ENCODE peak calls at places on chromosomes 6 and 20, in seven cellular contexts. C, W, A, Y, E, P and D are unnamed samples.

GRCh38 chr6:33428219-33428890 is 8.5 kb downstream of the SYNGAP1 start:
- DNase-seq in C (peak), W (peak), A (no peak), Y (peak), E (no peak), P (no peak), D (no peak)

GRCh38 chr6:2739335-2739734 is 11.4 kb downstream of the MYLK4 start:
- DNase-seq in C (no peak), W (no peak), A (no peak), Y (peak), E (no peak), P (peak), D (no peak)

GRCh38 chr6:27834879-27835549 is 77.2 kb downstream of the OR2B2 start:
- DNase-seq in C (no peak), W (no peak), A (no peak), Y (no peak), E (no peak), P (no peak), D (no peak)

GRCh38 chr20:23926941-23927872 is 47.7 kb upstream of the CST5 start:
- DNase-seq in C (no peak), W (no peak), A (no peak), Y (peak), E (peak), P (peak), D (no peak)

GRCh38 chr6:39040080-39040673 is 8.4 kb upstream of the GLP1R start:
- DNase-seq in C (no peak), W (no peak), A (no peak), Y (no peak), E (no peak), P (no peak), D (no peak)

GRCh38 chr20:32168184-32168910 is 39.2 kb downstream of the PLAGL2 start:
- DNase-seq in C (no peak), W (no peak), A (no peak), Y (peak), E (no peak), P (peak), D (no peak)

GRCh38 chr6:139568956-139569538 is 194.6 kb upstream of the CITED2 start:
- DNase-seq in C (no peak), W (no peak), A (no peak), Y (peak), E (peak), P (peak), D (no peak)

GRCh38 chr20:23152308-23152892 is 66.3 kb upstream of the CD93 start:
- DNase-seq in C (no peak), W (no peak), A (peak), Y (peak), E (no peak), P (peak), D (no peak)

GRCh38 chr6:5287205-5287965 is 26.1 kb downstream of the FARS2 start:
- DNase-seq in C (no peak), W (no peak), A (no peak), Y (peak), E (no peak), P (peak), D (no peak)

GRCh38 chr6:169854083-169854725 is 102.8 kb downstream of the ERMARD start:
- DNase-seq in C (no peak), W (no peak), A (no peak), Y (no peak), E (no peak), P (no peak), D (no peak)

GRCh38 chr6:149025061-149025460 is 278.2 kb downstream of the UST start:
- DNase-seq in C (no peak), W (no peak), A (no peak), Y (no peak), E (no peak), P (no peak), D (no peak)

GRCh38 chr20:37669062-37669772 is 24.6 kb upstream of the CTNNBL1 start:
- DNase-seq in C (no peak), W (no peak), A (no peak), Y (no peak), E (peak), P (no peak), D (no peak)

GRCh38 chr6:951782-952181 is 258.8 kb upstream of the EXOC2 start:
- DNase-seq in C (no peak), W (no peak), A (no peak), Y (no peak), E (no peak), P (peak), D (no peak)

GRCh38 chr6:74749211-74750142 is 456.4 kb downstream of the COL12A1 start:
- DNase-seq in C (no peak), W (no peak), A (no peak), Y (no peak), E (peak), P (peak), D (no peak)

GRCh38 chr20:37755665-37756064 is 61.8 kb downstream of the CTNNBL1 start:
- DNase-seq in C (no peak), W (no peak), A (no peak), Y (peak), E (no peak), P (peak), D (no peak)

GRCh38 chr6:149750136-149750609 is 632 bp downstream of the PCMT1 start:
- DNase-seq in C (peak), W (peak), A (peak), Y (peak), E (peak), P (peak), D (peak)

GRCh38 chr6:154245542-154245941 is 111.1 kb downstream of the IPCEF1 start:
- DNase-seq in C (no peak), W (no peak), A (no peak), Y (no peak), E (no peak), P (no peak), D (no peak)

GRCh38 chr20:44967207-44967807 is 995 bp downstream of the STK4 start:
- DNase-seq in C (no peak), W (no peak), A (no peak), Y (peak), E (peak), P (peak), D (no peak)

GRCh38 chr6:89079611-89080213 is 839 bp upstream of the PNRC1 start:
- DNase-seq in C (peak), W (no peak), A (peak), Y (peak), E (no peak), P (peak), D (peak)

GRCh38 chr6:167797079-167797870 is 29.4 kb upstream of the AFDN start:
- DNase-seq in C (no peak), W (no peak), A (no peak), Y (no peak), E (peak), P (no peak), D (no peak)

GRCh38 chr6:127855542-127856159 is 45.2 kb downstream of the THEMIS start:
- DNase-seq in C (no peak), W (peak), A (no peak), Y (peak), E (no peak), P (peak), D (no peak)

GRCh38 chr6:50824505-50824904 is 5.8 kb downstream of the TFAP2B start:
- DNase-seq in C (no peak), W (no peak), A (no peak), Y (no peak), E (no peak), P (no peak), D (no peak)

GRCh38 chr20:54068495-54068894 is 1.9 kb downstream of the BCAS1 start:
- DNase-seq in C (no peak), W (no peak), A (no peak), Y (no peak), E (no peak), P (no peak), D (no peak)

GRCh38 chr6:169783971-169784930 is 32.8 kb downstream of the ERMARD start:
- DNase-seq in C (no peak), W (no peak), A (no peak), Y (no peak), E (no peak), P (no peak), D (no peak)

GRCh38 chr20:376089-376488 is 4.5 kb upstream of the TRIB3 start:
- DNase-seq in C (no peak), W (no peak), A (no peak), Y (no peak), E (no peak), P (no peak), D (no peak)

GRCh38 chr6:148700713-148701392 is 46.0 kb upstream of the UST start:
- DNase-seq in C (peak), W (no peak), A (no peak), Y (peak), E (no peak), P (peak), D (peak)

GRCh38 chr6:37058084-37058586 is 52.7 kb downstream of the FGD2 start:
- DNase-seq in C (no peak), W (no peak), A (peak), Y (peak), E (peak), P (peak), D (no peak)

GRCh38 chr6:80464901-80465300 is 358.4 kb downstream of the BCKDHB start:
- DNase-seq in C (no peak), W (no peak), A (no peak), Y (no peak), E (no peak), P (no peak), D (no peak)

GRCh38 chr6:81998432-81998831 is 246.0 kb upstream of the TENT5A start:
- DNase-seq in C (no peak), W (no peak), A (no peak), Y (peak), E (no peak), P (peak), D (no peak)

GRCh38 chr6:150320450-150320849 is 48.4 kb upstream of the IYD start:
- DNase-seq in C (no peak), W (no peak), A (peak), Y (peak), E (no peak), P (peak), D (no peak)

GRCh38 chr20:52349806-52350205 is 158.2 kb upstream of the ZFP64 start:
- DNase-seq in C (no peak), W (no peak), A (no peak), Y (no peak), E (no peak), P (no peak), D (no peak)

GRCh38 chr6:35678021-35678654 is 10.6 kb downstream of the FKBP5 start:
- DNase-seq in C (no peak), W (no peak), A (no peak), Y (no peak), E (no peak), P (no peak), D (no peak)

GRCh38 chr20:31475032-31475431 is at the start of the genes DEFB124 and REM1:
- DNase-seq in C (no peak), W (no peak), A (peak), Y (no peak), E (no peak), P (no peak), D (no peak)

GRCh38 chr6:14294270-14294951 is 176.8 kb downstream of the CD83 start:
- DNase-seq in C (no peak), W (no peak), A (no peak), Y (no peak), E (no peak), P (no peak), D (no peak)

GRCh38 chr6:41370488-41371111 is 35.2 kb downstream of the NCR2 start:
- DNase-seq in C (no peak), W (no peak), A (no peak), Y (no peak), E (peak), P (no peak), D (no peak)

GRCh38 chr6:90179190-90180169 is 117.2 kb downstream of the BACH2 start:
- DNase-seq in C (no peak), W (no peak), A (no peak), Y (peak), E (no peak), P (no peak), D (no peak)

GRCh38 chr20:57716893-57717292 is 7.1 kb upstream of the PMEPA1 start:
- DNase-seq in C (no peak), W (no peak), A (no peak), Y (no peak), E (no peak), P (no peak), D (no peak)

GRCh38 chr20:63254536-63255384 is 497 bp upstream of the NKAIN4 start:
- DNase-seq in C (peak), W (no peak), A (no peak), Y (no peak), E (no peak), P (no peak), D (no peak)
- TF ChIP-seq CTCF in C (no peak), W (no peak), A (no peak), Y (no peak), E (no peak), P (no peak), D (no peak)

GRCh38 chr6:124960757-124961467 is 1.3 kb upstream of the RNF217 start:
- DNase-seq in C (no peak), W (no peak), A (no peak), Y (no peak), E (no peak), P (peak), D (no peak)

GRCh38 chr6:124961468-124961783 is 811 bp upstream of the RNF217 start:
- DNase-seq in C (no peak), W (no peak), A (no peak), Y (no peak), E (no peak), P (no peak), D (no peak)

GRCh38 chr6:124963416-124964083 is 1.3 kb downstream of the RNF217 start:
- DNase-seq in C (no peak), W (no peak), A (peak), Y (peak), E (peak), P (peak), D (peak)

GRCh38 chr6:124962617-124963415 is 579 bp downstream of the RNF217 start:
- DNase-seq in C (peak), W (peak), A (peak), Y (no peak), E (no peak), P (peak), D (peak)

DNA sequence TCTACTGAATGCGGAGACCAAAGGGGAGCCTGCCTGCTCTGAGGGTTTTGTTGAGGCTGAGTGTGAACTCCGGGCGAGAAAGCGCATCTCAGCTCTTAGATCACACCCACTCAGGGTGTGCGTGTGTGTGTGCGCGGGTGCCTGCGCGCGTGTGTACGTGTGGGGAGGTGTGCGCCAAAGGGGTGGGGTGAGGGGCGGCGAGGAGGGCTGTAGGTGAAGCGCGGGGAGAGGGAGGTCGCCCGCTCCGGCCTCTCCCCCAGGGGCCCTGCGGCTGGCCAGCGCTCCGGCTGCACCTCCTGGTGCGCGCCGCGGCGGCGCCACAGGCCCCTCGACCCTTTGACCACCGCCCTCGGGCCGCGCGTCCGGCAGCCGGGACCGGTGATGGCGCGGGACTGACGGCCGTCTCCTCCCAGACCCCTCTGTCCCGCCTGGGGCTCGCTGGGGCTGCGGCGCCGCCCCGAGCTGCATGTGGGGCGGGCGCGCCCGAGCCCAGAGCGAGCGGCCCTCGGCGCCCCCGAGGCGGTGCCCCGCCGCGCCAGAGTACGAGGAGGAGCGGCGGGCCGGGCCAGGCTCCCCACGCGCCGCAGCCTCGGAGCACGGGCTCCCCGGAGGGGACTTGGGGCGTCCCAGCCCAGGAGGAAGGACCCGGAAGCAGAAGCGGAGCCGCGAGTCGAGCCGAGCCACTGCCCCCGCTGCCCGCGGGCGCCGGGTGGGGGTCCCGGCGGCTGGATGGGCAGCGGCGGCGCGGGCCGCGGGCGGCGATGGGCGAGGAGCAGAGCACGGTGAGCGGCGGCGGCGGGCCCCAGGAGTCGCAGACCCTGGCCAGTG is at the start of gene RNF217:
- DNase-seq in C (peak), W (peak), A (peak), Y (peak), E (peak), P (peak), D (peak)
- TF ChIP-seq CTCF in C (no peak), W (no peak), A (peak), Y (no peak), E (no peak), P (no peak), D (no peak)

DNA sequence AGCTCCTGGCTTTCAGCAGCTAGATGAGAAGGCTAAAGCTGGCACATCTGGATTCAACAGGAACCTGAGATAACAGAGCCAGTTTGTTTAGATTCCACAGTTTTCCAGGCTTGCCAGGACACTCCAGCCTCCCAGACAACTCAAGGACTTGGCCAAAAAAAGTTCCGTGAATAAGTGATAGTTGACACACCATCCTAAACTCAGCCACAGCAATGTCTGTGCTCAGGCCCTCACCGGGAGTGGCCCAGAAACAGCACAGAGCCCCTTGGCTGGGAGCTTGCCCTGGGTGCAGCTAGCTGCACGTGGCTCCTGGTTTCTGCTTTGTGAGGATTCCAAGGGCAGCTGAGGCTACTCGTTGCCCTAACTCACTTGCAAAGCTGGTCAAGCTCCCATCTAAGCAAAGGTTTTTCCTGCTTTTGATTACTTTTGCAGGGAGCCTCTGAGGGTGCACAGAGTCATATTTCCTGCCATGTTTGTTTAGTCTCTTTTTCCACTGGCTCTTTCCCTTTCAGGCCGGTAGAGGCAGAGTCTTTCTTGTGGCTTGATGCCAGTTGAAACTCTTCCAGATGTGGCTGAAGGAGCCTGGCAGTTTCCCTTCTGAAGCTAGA is 118.3 kb upstream of the ECI2 start:
- DNase-seq in C (no peak), W (no peak), A (peak), Y (peak), E (no peak), P (peak), D (no peak)
- TF ChIP-seq CTCF in C (no peak), W (no peak), A (peak), Y (peak), E (peak), P (peak), D (no peak)

GRCh38 chr6:91716361-91716760 is 1129.5 kb upstream of the MAP3K7 start:
- DNase-seq in C (no peak), W (no peak), A (no peak), Y (no peak), E (no peak), P (no peak), D (no peak)

GRCh38 chr6:91711518-91711917 is 1124.6 kb upstream of the MAP3K7 start:
- DNase-seq in C (no peak), W (no peak), A (no peak), Y (no peak), E (no peak), P (no peak), D (no peak)

GRCh38 chr6:91717094-91717493 is 1130.2 kb upstream of the MAP3K7 start:
- DNase-seq in C (no peak), W (no peak), A (no peak), Y (no peak), E (no peak), P (no peak), D (no peak)

GRCh38 chr6:91715171-91715805 is 1128.4 kb upstream of the MAP3K7 start:
- DNase-seq in C (no peak), W (no peak), A (no peak), Y (no peak), E (no peak), P (no peak), D (no peak)

DNA sequence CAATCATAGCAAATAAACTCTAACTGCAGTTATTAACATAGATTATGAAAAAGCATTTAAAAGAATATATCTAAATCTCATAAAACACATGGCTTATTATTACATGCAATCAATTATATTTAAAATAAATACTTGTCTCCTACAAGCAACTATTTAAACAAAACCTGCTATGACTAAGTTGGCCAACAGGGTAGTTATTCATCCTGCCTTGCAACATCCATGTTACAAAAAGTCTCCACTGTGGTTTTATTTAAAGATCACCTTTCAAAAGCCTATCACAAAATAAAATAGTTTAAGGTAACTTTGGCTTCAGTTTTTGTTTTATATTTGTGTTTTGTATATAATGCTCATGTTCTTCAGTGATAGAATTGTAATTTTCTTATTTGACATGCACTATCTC is 1127.0 kb upstream of the MAP3K7 start:
- DNase-seq in C (no peak), W (no peak), A (no peak), Y (no peak), E (no peak), P (no peak), D (no peak)
- TF ChIP-seq CTCF in C (no peak), W (no peak), A (no peak), Y (no peak), E (peak), P (no peak), D (no peak)